ENCODE peak calls at places on chromosomes 11 and 22, in eight cellular contexts. One of them, this sample, is unnamed. For H3K4me1 and H3K36me3, the result is how much of the 10 kb centered on the place peaks cover.

GRCh38 chr11:104892723-104893511 is 5.3 kb downstream of the CASP12 start:
- DNase-seq in breast epithelium: no peak
- DNase-seq in thoracic aorta: no peak
- DNase-seq in CD8-positive, alpha-beta T cell: no peak
- DNase-seq in right lobe of liver: no peak
- DNase-seq in mesenchymal stem cell: peak
- DNase-seq in neural progenitor cell: no peak
- DNase-seq in CD8-positive, alpha-beta memory T cell: no peak
- DNase-seq in this sample: no peak

GRCh38 chr11:59918494-59918893 is 19.7 kb upstream of the OOSP1 start:
- DNase-seq in mesenchymal stem cell: peak
- DNase-seq in neural progenitor cell: no peak
- DNase-seq in CD8-positive, alpha-beta T cell: no peak
- DNase-seq in right lobe of liver: no peak
- DNase-seq in breast epithelium: no peak
- DNase-seq in thoracic aorta: no peak
- DNase-seq in CD8-positive, alpha-beta memory T cell: no peak
- DNase-seq in this sample: no peak

GRCh38 chr11:127412234-127412633 is 411.7 kb upstream of the KIRREL3 start:
- DNase-seq in right lobe of liver: no peak
- DNase-seq in thoracic aorta: no peak
- DNase-seq in CD8-positive, alpha-beta memory T cell: no peak
- DNase-seq in CD8-positive, alpha-beta T cell: no peak
- DNase-seq in neural progenitor cell: no peak
- DNase-seq in breast epithelium: no peak
- DNase-seq in mesenchymal stem cell: no peak
- DNase-seq in this sample: no peak

GRCh38 chr22:17079572-17079971 is 5.2 kb upstream of the IL17RA start:
- DNase-seq in right lobe of liver: no peak
- DNase-seq in CD8-positive, alpha-beta T cell: no peak
- DNase-seq in neural progenitor cell: no peak
- DNase-seq in breast epithelium: no peak
- DNase-seq in mesenchymal stem cell: no peak
- DNase-seq in CD8-positive, alpha-beta memory T cell: no peak
- DNase-seq in thoracic aorta: no peak
- DNase-seq in this sample: no peak

GRCh38 chr11:40100204-40100603 is 1359.2 kb downstream of the LRRC4C start:
- DNase-seq in right lobe of liver: no peak
- DNase-seq in CD8-positive, alpha-beta T cell: no peak
- DNase-seq in thoracic aorta: no peak
- DNase-seq in mesenchymal stem cell: no peak
- DNase-seq in breast epithelium: no peak
- DNase-seq in CD8-positive, alpha-beta memory T cell: no peak
- DNase-seq in neural progenitor cell: no peak
- DNase-seq in this sample: no peak

GRCh38 chr11:47360341-47360740 is 7.8 kb upstream of the MYBPC3 start:
- DNase-seq in neural progenitor cell: no peak
- DNase-seq in breast epithelium: no peak
- DNase-seq in thoracic aorta: no peak
- DNase-seq in CD8-positive, alpha-beta memory T cell: no peak
- DNase-seq in right lobe of liver: peak
- DNase-seq in mesenchymal stem cell: no peak
- DNase-seq in CD8-positive, alpha-beta T cell: no peak
- DNase-seq in this sample: no peak

GRCh38 chr11:34605481-34606325 is 15.2 kb upstream of the EHF start:
- DNase-seq in CD8-positive, alpha-beta T cell: no peak
- DNase-seq in right lobe of liver: no peak
- DNase-seq in CD8-positive, alpha-beta memory T cell: no peak
- DNase-seq in neural progenitor cell: no peak
- DNase-seq in thoracic aorta: no peak
- DNase-seq in breast epithelium: no peak
- DNase-seq in mesenchymal stem cell: no peak
- DNase-seq in this sample: no peak

GRCh38 chr11:86303257-86303656 is 1.2 kb downstream of the HIKESHI start:
- DNase-seq in CD8-positive, alpha-beta memory T cell: no peak
- DNase-seq in right lobe of liver: no peak
- DNase-seq in breast epithelium: no peak
- DNase-seq in neural progenitor cell: no peak
- DNase-seq in CD8-positive, alpha-beta T cell: no peak
- DNase-seq in thoracic aorta: no peak
- DNase-seq in mesenchymal stem cell: peak
- DNase-seq in this sample: no peak

GRCh38 chr22:24305260-24305692 is 34.6 kb downstream of the SPECC1L start:
- DNase-seq in neural progenitor cell: no peak
- DNase-seq in right lobe of liver: no peak
- DNase-seq in CD8-positive, alpha-beta T cell: no peak
- DNase-seq in breast epithelium: no peak
- DNase-seq in mesenchymal stem cell: no peak
- DNase-seq in CD8-positive, alpha-beta memory T cell: peak
- DNase-seq in thoracic aorta: no peak
- DNase-seq in this sample: no peak

GRCh38 chr22:17804331-17805080 is 30.2 kb upstream of the BID start:
- DNase-seq in CD8-positive, alpha-beta memory T cell: no peak
- DNase-seq in CD8-positive, alpha-beta T cell: no peak
- DNase-seq in breast epithelium: no peak
- DNase-seq in mesenchymal stem cell: no peak
- DNase-seq in thoracic aorta: no peak
- DNase-seq in right lobe of liver: no peak
- DNase-seq in neural progenitor cell: no peak
- DNase-seq in this sample: no peak

GRCh38 chr11:14519692-14520085 is 497 bp downstream of the PSMA1 start:
- DNase-seq in CD8-positive, alpha-beta T cell: peak
- DNase-seq in mesenchymal stem cell: no peak
- DNase-seq in breast epithelium: no peak
- DNase-seq in neural progenitor cell: no peak
- DNase-seq in thoracic aorta: no peak
- DNase-seq in right lobe of liver: no peak
- DNase-seq in CD8-positive, alpha-beta memory T cell: no peak
- DNase-seq in this sample: no peak

GRCh38 chr11:122741613-122742012 is 86.1 kb downstream of the UBASH3B start:
- DNase-seq in breast epithelium: peak
- DNase-seq in CD8-positive, alpha-beta memory T cell: no peak
- DNase-seq in thoracic aorta: no peak
- DNase-seq in right lobe of liver: no peak
- DNase-seq in mesenchymal stem cell: peak
- DNase-seq in CD8-positive, alpha-beta T cell: no peak
- DNase-seq in neural progenitor cell: no peak
- DNase-seq in this sample: no peak

GRCh38 chr22:27412866-27413445 is 388.6 kb downstream of the MN1 start:
- DNase-seq in breast epithelium: no peak
- DNase-seq in mesenchymal stem cell: no peak
- DNase-seq in right lobe of liver: no peak
- DNase-seq in thoracic aorta: no peak
- DNase-seq in neural progenitor cell: no peak
- DNase-seq in CD8-positive, alpha-beta memory T cell: no peak
- DNase-seq in CD8-positive, alpha-beta T cell: no peak
- DNase-seq in this sample: no peak

GRCh38 chr11:108474664-108475485 is 7.5 kb upstream of the C11orf65 start:
- DNase-seq in neural progenitor cell: no peak
- DNase-seq in right lobe of liver: peak
- DNase-seq in CD8-positive, alpha-beta memory T cell: no peak
- DNase-seq in breast epithelium: no peak
- DNase-seq in CD8-positive, alpha-beta T cell: no peak
- DNase-seq in thoracic aorta: no peak
- DNase-seq in mesenchymal stem cell: no peak
- DNase-seq in this sample: no peak

GRCh38 chr11:2529636-2530035 is 84.8 kb downstream of the KCNQ1 start:
- DNase-seq in CD8-positive, alpha-beta memory T cell: no peak
- DNase-seq in neural progenitor cell: no peak
- DNase-seq in CD8-positive, alpha-beta T cell: no peak
- DNase-seq in mesenchymal stem cell: no peak
- DNase-seq in right lobe of liver: no peak
- DNase-seq in breast epithelium: no peak
- DNase-seq in thoracic aorta: no peak
- DNase-seq in this sample: no peak

GRCh38 chr11:115990004-115990447 is 485.8 kb upstream of the CADM1 start:
- DNase-seq in breast epithelium: no peak
- DNase-seq in CD8-positive, alpha-beta T cell: no peak
- DNase-seq in CD8-positive, alpha-beta memory T cell: no peak
- DNase-seq in neural progenitor cell: peak
- DNase-seq in right lobe of liver: no peak
- DNase-seq in thoracic aorta: no peak
- DNase-seq in mesenchymal stem cell: no peak
- DNase-seq in this sample: peak

DNA sequence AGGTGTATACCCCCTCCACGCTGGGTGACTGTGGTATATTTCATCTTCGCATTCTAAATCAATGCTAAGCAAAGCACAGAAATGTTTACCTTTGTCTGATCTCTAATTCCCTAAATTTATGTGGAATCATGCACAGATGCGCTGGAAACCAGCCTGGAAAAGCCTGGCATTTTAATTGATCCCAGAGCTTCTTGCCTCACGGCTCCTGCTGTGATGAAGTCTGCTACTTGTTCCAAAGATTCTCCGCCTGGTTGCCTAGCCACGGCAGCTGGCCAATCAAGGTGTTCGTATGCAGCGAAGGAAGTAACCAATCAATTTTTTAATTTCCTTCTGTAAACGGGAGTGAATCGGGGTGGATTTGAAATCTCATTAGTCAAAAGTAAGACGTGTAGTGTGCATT is 133.8 kb downstream of the FANCF start:
- DNase-seq in thoracic aorta: no peak
- DNase-seq in breast epithelium: no peak
- DNase-seq in CD8-positive, alpha-beta T cell: no peak
- DNase-seq in neural progenitor cell: peak
- DNase-seq in mesenchymal stem cell: no peak
- DNase-seq in right lobe of liver: no peak
- DNase-seq in CD8-positive, alpha-beta memory T cell: no peak
- DNase-seq in this sample: no peak
- H3K4me3 ChIP-seq in thoracic aorta: no peak
- H3K4me3 ChIP-seq in breast epithelium: peak
- H3K4me3 ChIP-seq in CD8-positive, alpha-beta T cell: no peak
- H3K4me3 ChIP-seq in neural progenitor cell: no peak
- H3K4me3 ChIP-seq in mesenchymal stem cell: peak
- H3K4me3 ChIP-seq in right lobe of liver: no peak
- H3K4me3 ChIP-seq in CD8-positive, alpha-beta memory T cell: no peak
- H3K4me3 ChIP-seq in this sample: no peak

DNA sequence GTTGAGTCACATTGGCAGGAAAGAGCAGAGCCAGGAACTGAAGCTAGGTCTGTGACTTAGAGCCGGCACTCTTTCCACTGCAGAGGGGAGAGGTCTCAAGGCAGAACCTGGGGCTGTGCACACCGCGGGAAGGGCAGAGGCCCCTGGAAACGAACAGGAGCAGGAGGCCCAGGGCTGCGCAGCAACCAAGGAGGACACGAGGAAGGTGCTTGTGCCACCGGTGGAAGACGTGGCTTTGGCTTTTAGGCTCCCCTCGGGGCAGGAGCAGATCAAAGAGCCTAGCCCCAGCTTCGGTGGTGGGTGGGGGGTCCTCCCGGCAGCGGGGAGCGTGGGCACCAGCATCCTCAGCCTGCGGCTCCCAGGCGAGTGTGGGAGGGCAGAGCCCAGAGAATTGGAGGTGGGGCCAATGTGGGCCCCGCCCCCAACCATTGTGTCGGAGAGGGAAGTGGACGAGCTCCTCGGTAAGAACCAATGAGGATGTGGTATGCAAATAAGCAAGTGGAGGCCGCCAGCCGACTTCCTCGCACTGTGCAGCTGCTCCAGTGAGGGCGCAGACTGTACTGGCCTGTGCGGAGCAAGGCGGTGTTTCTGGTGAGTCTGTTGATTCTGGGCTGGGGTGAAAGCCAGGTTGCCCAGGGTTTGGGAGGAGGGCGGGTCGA is at the start of gene CCDC116:
- DNase-seq in CD8-positive, alpha-beta T cell: peak
- DNase-seq in mesenchymal stem cell: no peak
- DNase-seq in thoracic aorta: no peak
- DNase-seq in breast epithelium: no peak
- DNase-seq in CD8-positive, alpha-beta memory T cell: peak
- DNase-seq in neural progenitor cell: peak
- DNase-seq in right lobe of liver: no peak
- DNase-seq in this sample: peak
- H3K4me1 ChIP-seq in CD8-positive, alpha-beta T cell: under half
- H3K4me1 ChIP-seq in mesenchymal stem cell: under half
- H3K4me1 ChIP-seq in thoracic aorta: under half
- H3K4me1 ChIP-seq in breast epithelium: under half
- H3K4me1 ChIP-seq in CD8-positive, alpha-beta memory T cell: under half
- H3K4me1 ChIP-seq in neural progenitor cell: under half
- H3K4me1 ChIP-seq in right lobe of liver: under half
- H3K4me1 ChIP-seq in this sample: under half

DNA sequence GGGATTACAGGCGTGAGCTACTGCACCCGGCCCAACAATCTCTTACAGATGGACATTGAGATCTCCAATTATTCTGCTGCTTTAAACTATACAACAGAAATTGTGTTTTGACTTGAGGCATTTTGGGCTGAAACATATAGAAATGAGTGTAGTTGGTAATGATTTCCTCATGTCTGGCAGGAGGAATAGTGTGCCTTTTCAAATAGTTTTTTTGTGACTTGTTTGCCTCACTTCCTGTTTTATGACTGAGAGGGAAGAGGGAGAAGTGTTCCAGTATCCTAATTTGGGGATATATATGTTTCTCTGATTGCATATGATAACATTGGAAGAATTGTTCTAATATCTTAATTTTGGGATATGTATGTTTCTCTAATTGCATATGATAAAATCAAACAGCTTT is 40.2 kb downstream of the EP300 start:
- DNase-seq in mesenchymal stem cell: no peak
- DNase-seq in breast epithelium: no peak
- DNase-seq in right lobe of liver: no peak
- DNase-seq in CD8-positive, alpha-beta T cell: no peak
- DNase-seq in neural progenitor cell: no peak
- DNase-seq in thoracic aorta: no peak
- DNase-seq in CD8-positive, alpha-beta memory T cell: no peak
- DNase-seq in this sample: no peak
- H3K36me3 ChIP-seq in mesenchymal stem cell: half or more
- H3K36me3 ChIP-seq in breast epithelium: under half
- H3K36me3 ChIP-seq in right lobe of liver: half or more
- H3K36me3 ChIP-seq in CD8-positive, alpha-beta T cell: half or more
- H3K36me3 ChIP-seq in neural progenitor cell: under half
- H3K36me3 ChIP-seq in thoracic aorta: half or more
- H3K36me3 ChIP-seq in CD8-positive, alpha-beta memory T cell: half or more
- H3K36me3 ChIP-seq in this sample: half or more

GRCh38 chr11:93524173-93524536 is 19.0 kb downstream of the SMCO4 start:
- DNase-seq in mesenchymal stem cell: peak
- DNase-seq in breast epithelium: no peak
- DNase-seq in CD8-positive, alpha-beta memory T cell: no peak
- DNase-seq in right lobe of liver: no peak
- DNase-seq in thoracic aorta: no peak
- DNase-seq in neural progenitor cell: no peak
- DNase-seq in CD8-positive, alpha-beta T cell: no peak
- DNase-seq in this sample: no peak

GRCh38 chr11:93519179-93519578 is 24.0 kb downstream of the SMCO4 start:
- DNase-seq in neural progenitor cell: no peak
- DNase-seq in CD8-positive, alpha-beta memory T cell: no peak
- DNase-seq in mesenchymal stem cell: no peak
- DNase-seq in CD8-positive, alpha-beta T cell: no peak
- DNase-seq in breast epithelium: no peak
- DNase-seq in right lobe of liver: no peak
- DNase-seq in thoracic aorta: no peak
- DNase-seq in this sample: no peak

GRCh38 chr11:93518081-93518480 is 25.1 kb downstream of the SMCO4 start:
- DNase-seq in right lobe of liver: no peak
- DNase-seq in mesenchymal stem cell: no peak
- DNase-seq in CD8-positive, alpha-beta T cell: no peak
- DNase-seq in neural progenitor cell: no peak
- DNase-seq in CD8-positive, alpha-beta memory T cell: no peak
- DNase-seq in thoracic aorta: no peak
- DNase-seq in breast epithelium: no peak
- DNase-seq in this sample: no peak

GRCh38 chr11:93522448-93522847 is 20.7 kb downstream of the SMCO4 start:
- DNase-seq in breast epithelium: no peak
- DNase-seq in neural progenitor cell: no peak
- DNase-seq in right lobe of liver: no peak
- DNase-seq in thoracic aorta: no peak
- DNase-seq in CD8-positive, alpha-beta memory T cell: no peak
- DNase-seq in mesenchymal stem cell: no peak
- DNase-seq in CD8-positive, alpha-beta T cell: no peak
- DNase-seq in this sample: no peak

GRCh38 chr11:93521086-93521485 is 22.1 kb downstream of the SMCO4 start:
- DNase-seq in CD8-positive, alpha-beta memory T cell: no peak
- DNase-seq in neural progenitor cell: no peak
- DNase-seq in CD8-positive, alpha-beta T cell: no peak
- DNase-seq in right lobe of liver: no peak
- DNase-seq in breast epithelium: no peak
- DNase-seq in mesenchymal stem cell: no peak
- DNase-seq in thoracic aorta: no peak
- DNase-seq in this sample: no peak
- H3K4me3 ChIP-seq in CD8-positive, alpha-beta memory T cell: no peak
- H3K4me3 ChIP-seq in neural progenitor cell: no peak
- H3K4me3 ChIP-seq in CD8-positive, alpha-beta T cell: no peak
- H3K4me3 ChIP-seq in right lobe of liver: no peak
- H3K4me3 ChIP-seq in breast epithelium: no peak
- H3K4me3 ChIP-seq in mesenchymal stem cell: no peak
- H3K4me3 ChIP-seq in thoracic aorta: no peak
- H3K4me3 ChIP-seq in this sample: no peak

This sample was measured in HAP-1.